ENCODE peak calls at places on chromosomes 2 and 18, in nine cellular contexts. One of them, this sample, is unnamed.

GRCh38 chr2:180184506-180184905 is 177.4 kb upstream of the CWC22 start:
- DNase-seq in adrenal gland: no peak
- DNase-seq in A549: no peak
- DNase-seq in effector memory CD4-positive, alpha-beta T cell: no peak
- DNase-seq in PC-9: no peak
- DNase-seq in retinal pigment epithelial cell: no peak
- DNase-seq in cardiac muscle cell: no peak
- DNase-seq in spleen: no peak
- DNase-seq in pancreas: no peak
- DNase-seq in this sample: no peak

GRCh38 chr2:140502951-140503630 is 1627.7 kb downstream of the LRP1B start:
- DNase-seq in effector memory CD4-positive, alpha-beta T cell: no peak
- DNase-seq in adrenal gland: no peak
- DNase-seq in pancreas: no peak
- DNase-seq in cardiac muscle cell: no peak
- DNase-seq in PC-9: peak
- DNase-seq in spleen: no peak
- DNase-seq in retinal pigment epithelial cell: peak
- DNase-seq in A549: no peak
- DNase-seq in this sample: no peak

GRCh38 chr2:49935456-49935855 is 781.1 kb upstream of the FSHR start:
- DNase-seq in retinal pigment epithelial cell: no peak
- DNase-seq in PC-9: no peak
- DNase-seq in A549: no peak
- DNase-seq in spleen: no peak
- DNase-seq in effector memory CD4-positive, alpha-beta T cell: no peak
- DNase-seq in pancreas: no peak
- DNase-seq in adrenal gland: no peak
- DNase-seq in cardiac muscle cell: no peak
- DNase-seq in this sample: no peak

GRCh38 chr2:74572178-74572925 is 17.8 kb downstream of the DOK1 start:
- DNase-seq in A549: no peak
- DNase-seq in adrenal gland: no peak
- DNase-seq in PC-9: peak
- DNase-seq in pancreas: no peak
- DNase-seq in cardiac muscle cell: no peak
- DNase-seq in effector memory CD4-positive, alpha-beta T cell: no peak
- DNase-seq in retinal pigment epithelial cell: no peak
- DNase-seq in spleen: no peak
- DNase-seq in this sample: no peak

GRCh38 chr2:119230630-119231185 is 7.1 kb downstream of the STEAP3 start:
- DNase-seq in cardiac muscle cell: no peak
- DNase-seq in adrenal gland: no peak
- DNase-seq in spleen: no peak
- DNase-seq in A549: no peak
- DNase-seq in pancreas: no peak
- DNase-seq in effector memory CD4-positive, alpha-beta T cell: no peak
- DNase-seq in PC-9: no peak
- DNase-seq in retinal pigment epithelial cell: no peak
- DNase-seq in this sample: no peak

GRCh38 chr2:1010373-1011017 is 59.8 kb downstream of the SNTG2 start:
- DNase-seq in A549: no peak
- DNase-seq in retinal pigment epithelial cell: no peak
- DNase-seq in adrenal gland: no peak
- DNase-seq in PC-9: no peak
- DNase-seq in spleen: no peak
- DNase-seq in cardiac muscle cell: peak
- DNase-seq in effector memory CD4-positive, alpha-beta T cell: no peak
- DNase-seq in pancreas: no peak
- DNase-seq in this sample: no peak

GRCh38 chr2:211329421-211329820 is 773.0 kb downstream of the CPS1 start:
- DNase-seq in effector memory CD4-positive, alpha-beta T cell: no peak
- DNase-seq in spleen: no peak
- DNase-seq in retinal pigment epithelial cell: no peak
- DNase-seq in PC-9: peak
- DNase-seq in adrenal gland: no peak
- DNase-seq in pancreas: no peak
- DNase-seq in cardiac muscle cell: no peak
- DNase-seq in A549: no peak
- DNase-seq in this sample: no peak

GRCh38 chr2:50469784-50470183 is 562.1 kb downstream of the NRXN1 start:
- DNase-seq in PC-9: no peak
- DNase-seq in cardiac muscle cell: no peak
- DNase-seq in A549: no peak
- DNase-seq in effector memory CD4-positive, alpha-beta T cell: no peak
- DNase-seq in pancreas: no peak
- DNase-seq in adrenal gland: no peak
- DNase-seq in spleen: no peak
- DNase-seq in retinal pigment epithelial cell: peak
- DNase-seq in this sample: no peak

GRCh38 chr2:41621095-41621494 is 426.7 kb upstream of the PKDCC start:
- DNase-seq in retinal pigment epithelial cell: no peak
- DNase-seq in adrenal gland: no peak
- DNase-seq in effector memory CD4-positive, alpha-beta T cell: no peak
- DNase-seq in A549: no peak
- DNase-seq in PC-9: no peak
- DNase-seq in spleen: no peak
- DNase-seq in pancreas: no peak
- DNase-seq in cardiac muscle cell: no peak
- DNase-seq in this sample: no peak

GRCh38 chr18:35076556-35076955 is 35.3 kb downstream of the MAPRE2 start:
- DNase-seq in PC-9: no peak
- DNase-seq in spleen: no peak
- DNase-seq in pancreas: no peak
- DNase-seq in cardiac muscle cell: no peak
- DNase-seq in effector memory CD4-positive, alpha-beta T cell: no peak
- DNase-seq in A549: no peak
- DNase-seq in adrenal gland: no peak
- DNase-seq in retinal pigment epithelial cell: peak
- DNase-seq in this sample: no peak

GRCh38 chr2:68716948-68717661 is 17.5 kb upstream of the ARHGAP25 start:
- DNase-seq in spleen: no peak
- DNase-seq in PC-9: no peak
- DNase-seq in cardiac muscle cell: no peak
- DNase-seq in A549: no peak
- DNase-seq in adrenal gland: no peak
- DNase-seq in pancreas: no peak
- DNase-seq in effector memory CD4-positive, alpha-beta T cell: no peak
- DNase-seq in retinal pigment epithelial cell: no peak
- DNase-seq in this sample: no peak

GRCh38 chr2:118943286-118943685 is 1.3 kb downstream of the MARCO start:
- DNase-seq in pancreas: no peak
- DNase-seq in effector memory CD4-positive, alpha-beta T cell: no peak
- DNase-seq in cardiac muscle cell: no peak
- DNase-seq in A549: no peak
- DNase-seq in PC-9: no peak
- DNase-seq in adrenal gland: no peak
- DNase-seq in retinal pigment epithelial cell: no peak
- DNase-seq in spleen: no peak
- DNase-seq in this sample: no peak

GRCh38 chr2:9280204-9280603 is 73.6 kb downstream of the ASAP2 start:
- DNase-seq in pancreas: no peak
- DNase-seq in A549: no peak
- DNase-seq in spleen: no peak
- DNase-seq in PC-9: no peak
- DNase-seq in retinal pigment epithelial cell: no peak
- DNase-seq in effector memory CD4-positive, alpha-beta T cell: no peak
- DNase-seq in adrenal gland: no peak
- DNase-seq in cardiac muscle cell: no peak
- DNase-seq in this sample: no peak

GRCh38 chr2:237475704-237476107 is 11.3 kb upstream of the MLPH start:
- DNase-seq in effector memory CD4-positive, alpha-beta T cell: no peak
- DNase-seq in PC-9: peak
- DNase-seq in cardiac muscle cell: peak
- DNase-seq in retinal pigment epithelial cell: no peak
- DNase-seq in A549: peak
- DNase-seq in pancreas: no peak
- DNase-seq in adrenal gland: no peak
- DNase-seq in spleen: no peak
- DNase-seq in this sample: no peak

GRCh38 chr2:99150691-99151090 is 4.1 kb downstream of the TSGA10 start:
- DNase-seq in PC-9: no peak
- DNase-seq in retinal pigment epithelial cell: no peak
- DNase-seq in cardiac muscle cell: no peak
- DNase-seq in pancreas: no peak
- DNase-seq in spleen: no peak
- DNase-seq in adrenal gland: no peak
- DNase-seq in effector memory CD4-positive, alpha-beta T cell: no peak
- DNase-seq in A549: no peak
- DNase-seq in this sample: no peak

GRCh38 chr18:62281684-62282083 is 43.4 kb upstream of the TNFRSF11A start:
- DNase-seq in pancreas: no peak
- DNase-seq in spleen: no peak
- DNase-seq in A549: no peak
- DNase-seq in effector memory CD4-positive, alpha-beta T cell: no peak
- DNase-seq in cardiac muscle cell: no peak
- DNase-seq in retinal pigment epithelial cell: peak
- DNase-seq in PC-9: peak
- DNase-seq in adrenal gland: no peak
- DNase-seq in this sample: no peak
- H3K4me3 ChIP-seq in pancreas: no peak
- H3K4me3 ChIP-seq in spleen: no peak
- H3K4me3 ChIP-seq in A549: no peak
- H3K4me3 ChIP-seq in effector memory CD4-positive, alpha-beta T cell: no peak
- H3K4me3 ChIP-seq in cardiac muscle cell: no peak
- H3K4me3 ChIP-seq in retinal pigment epithelial cell: no peak
- H3K4me3 ChIP-seq in PC-9: no peak
- H3K4me3 ChIP-seq in adrenal gland: no peak
- H3K4me3 ChIP-seq in this sample: no peak

DNA sequence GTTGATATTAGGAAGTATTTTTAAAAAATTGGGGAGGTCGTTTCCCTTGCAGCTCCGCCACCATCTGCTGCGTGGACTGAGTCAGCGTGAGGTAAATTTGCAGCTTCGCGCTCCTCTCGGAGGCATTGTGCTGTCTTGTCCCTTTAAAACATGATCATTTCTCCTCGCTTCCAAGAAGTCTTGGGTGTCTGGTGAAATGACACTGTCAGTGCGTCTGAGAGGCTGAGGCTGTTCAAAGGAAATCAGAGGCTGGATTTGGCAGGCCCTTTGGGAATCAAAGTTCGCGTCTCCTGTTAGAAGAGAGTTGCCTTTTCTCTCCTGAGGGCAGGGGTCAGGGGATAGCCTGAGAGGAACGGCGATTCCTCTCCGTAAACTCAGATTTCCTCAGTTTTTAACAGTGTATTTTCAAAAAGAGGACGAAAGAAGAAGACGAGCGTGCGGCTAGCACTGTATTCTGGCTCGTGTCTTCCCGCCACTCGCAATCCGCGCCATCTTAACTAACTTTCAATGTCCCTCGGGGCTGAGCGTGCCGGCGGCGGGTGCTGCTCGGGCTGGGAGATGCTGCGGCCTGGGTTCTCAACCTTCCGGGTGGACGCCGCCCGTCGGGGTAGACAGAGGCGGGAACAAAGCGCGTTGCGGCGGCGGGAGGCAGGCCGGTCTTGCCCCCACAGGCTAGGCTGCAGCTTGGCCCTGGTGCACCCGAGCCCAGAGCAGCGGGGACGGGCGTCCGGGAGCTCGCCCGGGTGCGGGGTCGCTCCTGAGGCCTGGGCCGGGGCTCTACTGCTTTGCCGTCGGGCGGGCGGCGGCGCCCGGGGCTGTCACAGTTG is 11.5 kb downstream of the TBR1 start:
- DNase-seq in PC-9: no peak
- DNase-seq in pancreas: no peak
- DNase-seq in adrenal gland: no peak
- DNase-seq in spleen: no peak
- DNase-seq in A549: no peak
- DNase-seq in retinal pigment epithelial cell: no peak
- DNase-seq in cardiac muscle cell: no peak
- DNase-seq in effector memory CD4-positive, alpha-beta T cell: no peak
- DNase-seq in this sample: no peak
- H3K4me3 ChIP-seq in PC-9: no peak
- H3K4me3 ChIP-seq in pancreas: no peak
- H3K4me3 ChIP-seq in adrenal gland: no peak
- H3K4me3 ChIP-seq in spleen: peak
- H3K4me3 ChIP-seq in A549: no peak
- H3K4me3 ChIP-seq in retinal pigment epithelial cell: peak
- H3K4me3 ChIP-seq in cardiac muscle cell: no peak
- H3K4me3 ChIP-seq in effector memory CD4-positive, alpha-beta T cell: no peak
- H3K4me3 ChIP-seq in this sample: no peak

DNA sequence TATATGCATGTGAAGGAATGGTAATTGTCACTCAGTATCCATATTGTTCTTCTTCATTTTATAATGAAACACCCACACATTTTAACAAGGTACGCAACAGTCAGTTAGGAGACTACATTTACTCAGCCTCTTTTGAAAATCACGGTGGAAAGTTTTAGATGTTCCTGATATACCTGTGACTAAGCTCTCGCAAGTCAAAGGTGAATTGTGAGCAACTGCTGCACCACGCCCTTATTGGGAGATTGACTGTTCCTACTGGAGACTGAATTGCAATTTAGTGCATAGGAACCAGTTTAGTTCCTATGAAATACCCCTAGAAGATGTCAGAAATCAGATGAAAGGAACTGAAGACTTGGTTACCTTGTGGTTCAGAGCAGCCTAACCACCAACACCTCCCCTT is 1280.4 kb upstream of the CDH2 start:
- DNase-seq in A549: no peak
- DNase-seq in retinal pigment epithelial cell: no peak
- DNase-seq in adrenal gland: no peak
- DNase-seq in pancreas: no peak
- DNase-seq in PC-9: no peak
- DNase-seq in cardiac muscle cell: no peak
- DNase-seq in effector memory CD4-positive, alpha-beta T cell: no peak
- DNase-seq in spleen: no peak
- DNase-seq in this sample: no peak
- H3K4me3 ChIP-seq in A549: no peak
- H3K4me3 ChIP-seq in retinal pigment epithelial cell: no peak
- H3K4me3 ChIP-seq in adrenal gland: no peak
- H3K4me3 ChIP-seq in pancreas: no peak
- H3K4me3 ChIP-seq in PC-9: no peak
- H3K4me3 ChIP-seq in cardiac muscle cell: no peak
- H3K4me3 ChIP-seq in effector memory CD4-positive, alpha-beta T cell: no peak
- H3K4me3 ChIP-seq in spleen: no peak
- H3K4me3 ChIP-seq in this sample: no peak

DNA sequence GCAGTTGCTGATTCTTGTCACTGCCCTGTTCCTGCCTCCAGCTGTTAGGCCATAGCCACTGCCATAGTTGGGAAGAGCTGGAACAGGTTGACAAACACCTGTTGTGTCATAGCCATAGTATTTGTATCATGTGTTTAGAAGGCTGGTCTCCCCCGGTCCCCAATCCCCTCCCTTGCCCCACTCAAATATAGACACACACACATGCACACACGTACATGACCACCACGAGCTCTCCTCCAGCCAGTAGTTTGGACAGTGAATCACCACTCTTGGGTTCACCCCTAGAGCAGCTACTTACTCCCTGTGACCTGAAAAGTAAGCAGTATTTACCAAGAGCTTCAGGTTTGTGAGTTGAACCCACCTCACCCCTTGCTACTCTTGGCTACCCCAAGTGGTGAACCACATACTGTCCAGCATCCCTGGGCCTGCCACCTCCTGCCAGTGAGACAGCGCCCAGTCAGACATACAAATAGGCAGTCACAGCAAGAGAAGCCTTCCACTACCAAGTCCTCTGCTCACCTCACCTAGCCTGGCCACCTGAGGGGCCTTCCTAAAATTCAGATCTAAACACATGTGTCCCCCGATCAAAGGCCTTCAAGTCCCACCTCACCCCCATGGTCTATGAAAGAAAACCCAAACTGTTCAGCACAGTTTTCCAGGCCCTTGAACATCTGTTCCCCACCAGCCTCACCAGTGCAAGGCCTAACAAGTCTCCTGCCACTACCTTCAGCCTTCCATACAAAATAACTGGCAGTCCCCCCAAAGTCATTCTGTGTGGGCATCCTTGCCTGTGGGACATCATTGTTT is 7.1 kb downstream of the PCBP1 start:
- DNase-seq in cardiac muscle cell: no peak
- DNase-seq in effector memory CD4-positive, alpha-beta T cell: no peak
- DNase-seq in spleen: no peak
- DNase-seq in pancreas: no peak
- DNase-seq in adrenal gland: no peak
- DNase-seq in A549: no peak
- DNase-seq in retinal pigment epithelial cell: no peak
- DNase-seq in PC-9: no peak
- DNase-seq in this sample: no peak
- H3K4me3 ChIP-seq in cardiac muscle cell: no peak
- H3K4me3 ChIP-seq in effector memory CD4-positive, alpha-beta T cell: peak
- H3K4me3 ChIP-seq in spleen: peak
- H3K4me3 ChIP-seq in pancreas: no peak
- H3K4me3 ChIP-seq in adrenal gland: no peak
- H3K4me3 ChIP-seq in A549: no peak
- H3K4me3 ChIP-seq in retinal pigment epithelial cell: no peak
- H3K4me3 ChIP-seq in PC-9: no peak
- H3K4me3 ChIP-seq in this sample: peak

This sample was measured in GM06990.